ENCODE peak calls at places on chromosomes 2 and 18, in ten cellular contexts. One of them, this sample, is unnamed.

GRCh38 chr2:8606649-8607550 is 75.0 kb upstream of the ID2 start:
- DNase-seq in activated naive CD4-positive, alpha-beta T cell: no peak
- DNase-seq in CD8-positive, alpha-beta T cell: no peak
- DNase-seq in kidney tubule cell: no peak
- DNase-seq in T-cell: no peak
- DNase-seq in DMS153: no peak
- DNase-seq in activated CD4-positive, alpha-beta T cell treated with anti-CD3 and anti-CD28 coated beads, Interleukin-2, amount 50 U/mL, for 24 hours: no peak
- DNase-seq in erythroblast: no peak
- DNase-seq in COLO829: no peak
- DNase-seq in NCI-H774: no peak
- DNase-seq in this sample: no peak

GRCh38 chr2:84858123-84858522 is 22.8 kb downstream of the TRABD2A start:
- DNase-seq in activated naive CD4-positive, alpha-beta T cell: no peak
- DNase-seq in CD8-positive, alpha-beta T cell: no peak
- DNase-seq in erythroblast: no peak
- DNase-seq in kidney tubule cell: no peak
- DNase-seq in DMS153: no peak
- DNase-seq in NCI-H774: no peak
- DNase-seq in COLO829: no peak
- DNase-seq in activated CD4-positive, alpha-beta T cell treated with anti-CD3 and anti-CD28 coated beads, Interleukin-2, amount 50 U/mL, for 24 hours: no peak
- DNase-seq in T-cell: peak; percentile 9
- DNase-seq in this sample: no peak

GRCh38 chr2:94759211-94759610 is 112.0 kb upstream of the TEKT4 start:
- DNase-seq in COLO829: no peak
- DNase-seq in NCI-H774: no peak
- DNase-seq in kidney tubule cell: peak; percentile 33
- DNase-seq in DMS153: no peak
- DNase-seq in CD8-positive, alpha-beta T cell: no peak
- DNase-seq in T-cell: no peak
- DNase-seq in erythroblast: peak; percentile 2
- DNase-seq in activated naive CD4-positive, alpha-beta T cell: no peak
- DNase-seq in activated CD4-positive, alpha-beta T cell treated with anti-CD3 and anti-CD28 coated beads, Interleukin-2, amount 50 U/mL, for 24 hours: no peak
- DNase-seq in this sample: no peak

GRCh38 chr2:175628243-175628642 is 373.8 kb downstream of the LNPK start:
- DNase-seq in DMS153: no peak
- DNase-seq in erythroblast: no peak
- DNase-seq in activated CD4-positive, alpha-beta T cell treated with anti-CD3 and anti-CD28 coated beads, Interleukin-2, amount 50 U/mL, for 24 hours: no peak
- DNase-seq in activated naive CD4-positive, alpha-beta T cell: no peak
- DNase-seq in CD8-positive, alpha-beta T cell: no peak
- DNase-seq in T-cell: no peak
- DNase-seq in NCI-H774: no peak
- DNase-seq in kidney tubule cell: no peak
- DNase-seq in COLO829: no peak
- DNase-seq in this sample: no peak

GRCh38 chr18:6553234-6553900 is 138.7 kb upstream of the L3MBTL4 start:
- DNase-seq in NCI-H774: no peak
- DNase-seq in DMS153: no peak
- DNase-seq in activated naive CD4-positive, alpha-beta T cell: no peak
- DNase-seq in COLO829: no peak
- DNase-seq in erythroblast: no peak
- DNase-seq in CD8-positive, alpha-beta T cell: no peak
- DNase-seq in activated CD4-positive, alpha-beta T cell treated with anti-CD3 and anti-CD28 coated beads, Interleukin-2, amount 50 U/mL, for 24 hours: no peak
- DNase-seq in kidney tubule cell: no peak
- DNase-seq in T-cell: no peak
- DNase-seq in this sample: no peak

GRCh38 chr18:74679006-74679678 is 81.5 kb downstream of the ZNF407 start:
- DNase-seq in erythroblast: no peak
- DNase-seq in T-cell: no peak
- DNase-seq in CD8-positive, alpha-beta T cell: no peak
- DNase-seq in activated CD4-positive, alpha-beta T cell treated with anti-CD3 and anti-CD28 coated beads, Interleukin-2, amount 50 U/mL, for 24 hours: no peak
- DNase-seq in COLO829: no peak
- DNase-seq in DMS153: no peak
- DNase-seq in activated naive CD4-positive, alpha-beta T cell: no peak
- DNase-seq in NCI-H774: no peak
- DNase-seq in kidney tubule cell: no peak
- DNase-seq in this sample: no peak

GRCh38 chr2:80527119-80527518 is 222.6 kb upstream of the LRRTM1 start:
- DNase-seq in erythroblast: no peak
- DNase-seq in kidney tubule cell: no peak
- DNase-seq in activated CD4-positive, alpha-beta T cell treated with anti-CD3 and anti-CD28 coated beads, Interleukin-2, amount 50 U/mL, for 24 hours: no peak
- DNase-seq in CD8-positive, alpha-beta T cell: no peak
- DNase-seq in T-cell: no peak
- DNase-seq in activated naive CD4-positive, alpha-beta T cell: no peak
- DNase-seq in NCI-H774: no peak
- DNase-seq in DMS153: no peak
- DNase-seq in COLO829: no peak
- DNase-seq in this sample: no peak

GRCh38 chr18:7568426-7568825 is 1.3 kb downstream of the PTPRM start:
- DNase-seq in T-cell: no peak
- DNase-seq in NCI-H774: no peak
- DNase-seq in DMS153: no peak
- DNase-seq in kidney tubule cell: peak; percentile 40
- DNase-seq in COLO829: no peak
- DNase-seq in erythroblast: no peak
- DNase-seq in activated CD4-positive, alpha-beta T cell treated with anti-CD3 and anti-CD28 coated beads, Interleukin-2, amount 50 U/mL, for 24 hours: no peak
- DNase-seq in CD8-positive, alpha-beta T cell: no peak
- DNase-seq in activated naive CD4-positive, alpha-beta T cell: no peak
- DNase-seq in this sample: no peak

GRCh38 chr2:242001853-242002252 is 132.3 kb downstream of the RTP5 start:
- DNase-seq in NCI-H774: no peak
- DNase-seq in activated naive CD4-positive, alpha-beta T cell: no peak
- DNase-seq in COLO829: no peak
- DNase-seq in DMS153: no peak
- DNase-seq in erythroblast: no peak
- DNase-seq in T-cell: no peak
- DNase-seq in CD8-positive, alpha-beta T cell: no peak
- DNase-seq in activated CD4-positive, alpha-beta T cell treated with anti-CD3 and anti-CD28 coated beads, Interleukin-2, amount 50 U/mL, for 24 hours: no peak
- DNase-seq in kidney tubule cell: no peak
- DNase-seq in this sample: no peak

GRCh38 chr2:53787255-53787910 is 539 bp downstream of the ERLEC1 start:
- DNase-seq in T-cell: peak; percentile 16
- DNase-seq in activated CD4-positive, alpha-beta T cell treated with anti-CD3 and anti-CD28 coated beads, Interleukin-2, amount 50 U/mL, for 24 hours: no peak
- DNase-seq in CD8-positive, alpha-beta T cell: no peak
- DNase-seq in activated naive CD4-positive, alpha-beta T cell: no peak
- DNase-seq in DMS153: no peak
- DNase-seq in NCI-H774: no peak
- DNase-seq in erythroblast: peak; percentile 76
- DNase-seq in kidney tubule cell: peak; percentile 30
- DNase-seq in COLO829: no peak
- DNase-seq in this sample: no peak

GRCh38 chr2:48589170-48589767 is 28.4 kb upstream of the GTF2A1L start:
- DNase-seq in CD8-positive, alpha-beta T cell: no peak
- DNase-seq in activated CD4-positive, alpha-beta T cell treated with anti-CD3 and anti-CD28 coated beads, Interleukin-2, amount 50 U/mL, for 24 hours: no peak
- DNase-seq in erythroblast: peak; percentile 27
- DNase-seq in kidney tubule cell: peak; percentile 49
- DNase-seq in COLO829: peak; percentile 59
- DNase-seq in DMS153: no peak
- DNase-seq in activated naive CD4-positive, alpha-beta T cell: no peak
- DNase-seq in T-cell: no peak
- DNase-seq in NCI-H774: peak; percentile 4
- DNase-seq in this sample: no peak

GRCh38 chr18:13611616-13612110 is 114.7 kb downstream of the FAM210A start:
- DNase-seq in activated naive CD4-positive, alpha-beta T cell: no peak
- DNase-seq in DMS153: no peak
- DNase-seq in kidney tubule cell: peak; percentile 29
- DNase-seq in T-cell: no peak
- DNase-seq in erythroblast: no peak
- DNase-seq in NCI-H774: no peak
- DNase-seq in CD8-positive, alpha-beta T cell: no peak
- DNase-seq in activated CD4-positive, alpha-beta T cell treated with anti-CD3 and anti-CD28 coated beads, Interleukin-2, amount 50 U/mL, for 24 hours: no peak
- DNase-seq in COLO829: no peak
- DNase-seq in this sample: no peak

GRCh38 chr18:62425465-62426190 is 97.2 kb upstream of the ZCCHC2 start:
- DNase-seq in kidney tubule cell: peak; percentile 95
- DNase-seq in NCI-H774: peak; percentile 85
- DNase-seq in activated CD4-positive, alpha-beta T cell treated with anti-CD3 and anti-CD28 coated beads, Interleukin-2, amount 50 U/mL, for 24 hours: peak; percentile 19
- DNase-seq in erythroblast: peak; percentile 92
- DNase-seq in T-cell: peak; percentile 47
- DNase-seq in activated naive CD4-positive, alpha-beta T cell: no peak
- DNase-seq in CD8-positive, alpha-beta T cell: peak; percentile 29
- DNase-seq in DMS153: peak; percentile 87
- DNase-seq in COLO829: peak; percentile 55
- DNase-seq in this sample: no peak

GRCh38 chr2:220300806-220301205 is 673.4 kb downstream of the SLC4A3 start:
- DNase-seq in kidney tubule cell: no peak
- DNase-seq in COLO829: no peak
- DNase-seq in activated CD4-positive, alpha-beta T cell treated with anti-CD3 and anti-CD28 coated beads, Interleukin-2, amount 50 U/mL, for 24 hours: no peak
- DNase-seq in T-cell: no peak
- DNase-seq in DMS153: no peak
- DNase-seq in CD8-positive, alpha-beta T cell: no peak
- DNase-seq in erythroblast: no peak
- DNase-seq in NCI-H774: no peak
- DNase-seq in activated naive CD4-positive, alpha-beta T cell: no peak
- DNase-seq in this sample: no peak

GRCh38 chr2:100813527-100813926 is 6.4 kb upstream of the NPAS2 start:
- DNase-seq in COLO829: no peak
- DNase-seq in activated naive CD4-positive, alpha-beta T cell: no peak
- DNase-seq in activated CD4-positive, alpha-beta T cell treated with anti-CD3 and anti-CD28 coated beads, Interleukin-2, amount 50 U/mL, for 24 hours: no peak
- DNase-seq in T-cell: no peak
- DNase-seq in DMS153: no peak
- DNase-seq in CD8-positive, alpha-beta T cell: no peak
- DNase-seq in NCI-H774: no peak
- DNase-seq in kidney tubule cell: no peak
- DNase-seq in erythroblast: no peak
- DNase-seq in this sample: no peak

GRCh38 chr2:190996947-190997346 is 17.0 kb downstream of the STAT1 start:
- DNase-seq in T-cell: no peak
- DNase-seq in COLO829: no peak
- DNase-seq in CD8-positive, alpha-beta T cell: no peak
- DNase-seq in kidney tubule cell: no peak
- DNase-seq in NCI-H774: no peak
- DNase-seq in erythroblast: no peak
- DNase-seq in activated CD4-positive, alpha-beta T cell treated with anti-CD3 and anti-CD28 coated beads, Interleukin-2, amount 50 U/mL, for 24 hours: no peak
- DNase-seq in DMS153: no peak
- DNase-seq in activated naive CD4-positive, alpha-beta T cell: no peak
- DNase-seq in this sample: no peak

GRCh38 chr18:44725300-44726096 is 44.8 kb downstream of the SETBP1 start:
- DNase-seq in DMS153: no peak
- DNase-seq in NCI-H774: no peak
- DNase-seq in activated CD4-positive, alpha-beta T cell treated with anti-CD3 and anti-CD28 coated beads, Interleukin-2, amount 50 U/mL, for 24 hours: peak; percentile 27
- DNase-seq in kidney tubule cell: peak; percentile 70
- DNase-seq in CD8-positive, alpha-beta T cell: peak; percentile 53
- DNase-seq in activated naive CD4-positive, alpha-beta T cell: no peak
- DNase-seq in COLO829: no peak
- DNase-seq in erythroblast: no peak
- DNase-seq in T-cell: peak; percentile 33
- DNase-seq in this sample: peak; percentile 37

GRCh38 chr18:13136056-13136688 is 82.4 kb upstream of the LDLRAD4 start:
- DNase-seq in kidney tubule cell: peak; percentile 59
- DNase-seq in erythroblast: peak; percentile 39
- DNase-seq in NCI-H774: no peak
- DNase-seq in DMS153: no peak
- DNase-seq in activated naive CD4-positive, alpha-beta T cell: no peak
- DNase-seq in activated CD4-positive, alpha-beta T cell treated with anti-CD3 and anti-CD28 coated beads, Interleukin-2, amount 50 U/mL, for 24 hours: no peak
- DNase-seq in COLO829: no peak
- DNase-seq in T-cell: peak; percentile 64
- DNase-seq in CD8-positive, alpha-beta T cell: peak; percentile 4
- DNase-seq in this sample: no peak

GRCh38 chr2:85308951-85309555 is 18.7 kb downstream of the TGOLN2 start:
- DNase-seq in activated CD4-positive, alpha-beta T cell treated with anti-CD3 and anti-CD28 coated beads, Interleukin-2, amount 50 U/mL, for 24 hours: no peak
- DNase-seq in CD8-positive, alpha-beta T cell: no peak
- DNase-seq in kidney tubule cell: peak; percentile 96
- DNase-seq in NCI-H774: peak; percentile 61
- DNase-seq in T-cell: no peak
- DNase-seq in COLO829: peak; percentile 3
- DNase-seq in DMS153: peak; percentile 40
- DNase-seq in activated naive CD4-positive, alpha-beta T cell: no peak
- DNase-seq in erythroblast: no peak
- DNase-seq in this sample: no peak

GRCh38 chr2:40159333-40159732 is 292.6 kb downstream of the SLC8A1 start:
- DNase-seq in T-cell: no peak
- DNase-seq in COLO829: no peak
- DNase-seq in DMS153: no peak
- DNase-seq in NCI-H774: no peak
- DNase-seq in activated naive CD4-positive, alpha-beta T cell: no peak
- DNase-seq in activated CD4-positive, alpha-beta T cell treated with anti-CD3 and anti-CD28 coated beads, Interleukin-2, amount 50 U/mL, for 24 hours: no peak
- DNase-seq in CD8-positive, alpha-beta T cell: no peak
- DNase-seq in kidney tubule cell: no peak
- DNase-seq in erythroblast: no peak
- DNase-seq in this sample: no peak

GRCh38 chr2:29259221-29259620 is 144.0 kb downstream of the CLIP4 start:
- DNase-seq in activated CD4-positive, alpha-beta T cell treated with anti-CD3 and anti-CD28 coated beads, Interleukin-2, amount 50 U/mL, for 24 hours: no peak
- DNase-seq in COLO829: no peak
- DNase-seq in T-cell: no peak
- DNase-seq in NCI-H774: no peak
- DNase-seq in CD8-positive, alpha-beta T cell: no peak
- DNase-seq in activated naive CD4-positive, alpha-beta T cell: no peak
- DNase-seq in erythroblast: no peak
- DNase-seq in DMS153: no peak
- DNase-seq in kidney tubule cell: no peak
- DNase-seq in this sample: no peak

GRCh38 chr2:17754773-17755425 is 961 bp downstream of the GEN1 start:
- DNase-seq in NCI-H774: no peak
- DNase-seq in DMS153: no peak
- DNase-seq in CD8-positive, alpha-beta T cell: no peak
- DNase-seq in T-cell: no peak
- DNase-seq in COLO829: no peak
- DNase-seq in activated naive CD4-positive, alpha-beta T cell: no peak
- DNase-seq in erythroblast: peak; percentile 40
- DNase-seq in activated CD4-positive, alpha-beta T cell treated with anti-CD3 and anti-CD28 coated beads, Interleukin-2, amount 50 U/mL, for 24 hours: no peak
- DNase-seq in kidney tubule cell: peak; percentile 16
- DNase-seq in this sample: no peak

GRCh38 chr2:70753978-70754377 is 14.0 kb downstream of the ADD2 start:
- DNase-seq in activated naive CD4-positive, alpha-beta T cell: no peak
- DNase-seq in activated CD4-positive, alpha-beta T cell treated with anti-CD3 and anti-CD28 coated beads, Interleukin-2, amount 50 U/mL, for 24 hours: no peak
- DNase-seq in erythroblast: no peak
- DNase-seq in NCI-H774: no peak
- DNase-seq in COLO829: no peak
- DNase-seq in CD8-positive, alpha-beta T cell: no peak
- DNase-seq in T-cell: no peak
- DNase-seq in DMS153: peak; percentile 35
- DNase-seq in kidney tubule cell: no peak
- DNase-seq in this sample: no peak

GRCh38 chr2:46737577-46737976 is 178.0 kb downstream of the MCFD2 start:
- DNase-seq in T-cell: no peak
- DNase-seq in NCI-H774: peak; percentile 47
- DNase-seq in CD8-positive, alpha-beta T cell: no peak
- DNase-seq in activated naive CD4-positive, alpha-beta T cell: no peak
- DNase-seq in kidney tubule cell: peak; percentile 44
- DNase-seq in COLO829: no peak
- DNase-seq in DMS153: peak; percentile 62
- DNase-seq in erythroblast: no peak
- DNase-seq in activated CD4-positive, alpha-beta T cell treated with anti-CD3 and anti-CD28 coated beads, Interleukin-2, amount 50 U/mL, for 24 hours: no peak
- DNase-seq in this sample: no peak

GRCh38 chr2:126543081-126543480 is 112.9 kb upstream of the GYPC start:
- DNase-seq in T-cell: no peak
- DNase-seq in activated naive CD4-positive, alpha-beta T cell: no peak
- DNase-seq in kidney tubule cell: no peak
- DNase-seq in DMS153: no peak
- DNase-seq in NCI-H774: no peak
- DNase-seq in erythroblast: peak; percentile 43
- DNase-seq in CD8-positive, alpha-beta T cell: no peak
- DNase-seq in COLO829: no peak
- DNase-seq in activated CD4-positive, alpha-beta T cell treated with anti-CD3 and anti-CD28 coated beads, Interleukin-2, amount 50 U/mL, for 24 hours: no peak
- DNase-seq in this sample: no peak

GRCh38 chr18:39692367-39693011 is 2126.9 kb upstream of the CELF4 start:
- DNase-seq in kidney tubule cell: no peak
- DNase-seq in DMS153: no peak
- DNase-seq in erythroblast: no peak
- DNase-seq in COLO829: no peak
- DNase-seq in CD8-positive, alpha-beta T cell: no peak
- DNase-seq in activated naive CD4-positive, alpha-beta T cell: no peak
- DNase-seq in activated CD4-positive, alpha-beta T cell treated with anti-CD3 and anti-CD28 coated beads, Interleukin-2, amount 50 U/mL, for 24 hours: no peak
- DNase-seq in T-cell: no peak
- DNase-seq in NCI-H774: no peak
- DNase-seq in this sample: no peak

GRCh38 chr2:17747684-17748452 is 5.7 kb downstream of the SMC6 start:
- DNase-seq in NCI-H774: no peak
- DNase-seq in activated naive CD4-positive, alpha-beta T cell: no peak
- DNase-seq in T-cell: no peak
- DNase-seq in kidney tubule cell: peak; percentile 37
- DNase-seq in DMS153: no peak
- DNase-seq in CD8-positive, alpha-beta T cell: no peak
- DNase-seq in erythroblast: no peak
- DNase-seq in COLO829: no peak
- DNase-seq in activated CD4-positive, alpha-beta T cell treated with anti-CD3 and anti-CD28 coated beads, Interleukin-2, amount 50 U/mL, for 24 hours: no peak
- DNase-seq in this sample: no peak

GRCh38 chr18:60347526-60348045 is 25.0 kb downstream of the MC4R start:
- DNase-seq in kidney tubule cell: peak; percentile 47
- DNase-seq in activated naive CD4-positive, alpha-beta T cell: no peak
- DNase-seq in DMS153: no peak
- DNase-seq in NCI-H774: no peak
- DNase-seq in activated CD4-positive, alpha-beta T cell treated with anti-CD3 and anti-CD28 coated beads, Interleukin-2, amount 50 U/mL, for 24 hours: no peak
- DNase-seq in erythroblast: no peak
- DNase-seq in T-cell: no peak
- DNase-seq in CD8-positive, alpha-beta T cell: no peak
- DNase-seq in COLO829: no peak
- DNase-seq in this sample: no peak

This sample was measured in GM12892.